ENCODE peak calls at places on chromosomes 1 and 21, in six cellular contexts. U is neural progenitor cell, B is MM.1S, W is hepatocyte, C is HCT116, E is GM23248. A is an unnamed sample.

GRCh38 chr1:67978988-67979516 is 71.4 kb downstream of the DIRAS3 start:
- DNase-seq in U (no peak), B (no peak), W (no peak), C (peak; percentile 78), E (peak; percentile 86), A (peak; percentile 87)

GRCh38 chr1:49229555-49229954 is 452.9 kb upstream of the BEND5 start:
- DNase-seq in U (no peak), B (no peak), W (no peak), C (no peak), E (no peak), A (peak; percentile 69)

GRCh38 chr1:8406946-8407345 is 89.0 kb downstream of the SLC45A1 start:
- DNase-seq in U (no peak), B (no peak), W (no peak), C (no peak), E (no peak), A (no peak)

GRCh38 chr1:47031059-47031458 is 7.6 kb downstream of the CYP4X1 start:
- DNase-seq in U (no peak), B (no peak), W (no peak), C (no peak), E (peak; percentile 17), A (peak; percentile 79)

GRCh38 chr1:44786138-44786840 is 1.7 kb downstream of the BEST4 start:
- DNase-seq in U (peak; percentile 84), B (peak; percentile 27), W (peak; percentile 89), C (peak; percentile 45), E (peak; percentile 79), A (peak; percentile 29)

GRCh38 chr1:244096691-244097090 is 45.6 kb downstream of the ZBTB18 start:
- DNase-seq in U (no peak), B (no peak), W (no peak), C (no peak), E (no peak), A (no peak)

GRCh38 chr1:149936076-149936991 is at the start of gene MTMR11:
- DNase-seq in U (peak; percentile 23), B (no peak), W (peak; percentile 73), C (no peak), E (peak; percentile 69), A (peak; percentile 69)

GRCh38 chr1:67214420-67215174 is 48.3 kb downstream of the IL23R start:
- DNase-seq in U (peak; percentile 54), B (peak; percentile 72), W (peak; percentile 54), C (peak; percentile 19), E (peak; percentile 56), A (peak; percentile 68)

GRCh38 chr1:10629816-10630571 is 155.2 kb downstream of the PEX14 start:
- DNase-seq in U (no peak), B (no peak), W (no peak), C (no peak), E (no peak), A (no peak)

GRCh38 chr1:222652676-222653075 is 34.8 kb downstream of the MIA3 start:
- DNase-seq in U (no peak), B (no peak), W (no peak), C (no peak), E (no peak), A (no peak)

GRCh38 chr21:38984982-38985422 is 179.3 kb downstream of the ETS2 start:
- DNase-seq in U (no peak), B (no peak), W (no peak), C (no peak), E (peak; percentile 89), A (no peak)

GRCh38 chr1:1137256-1138045 is 21.6 kb upstream of the C1orf159 start:
- DNase-seq in U (no peak), B (peak; percentile 52), W (no peak), C (no peak), E (no peak), A (no peak)

GRCh38 chr1:153428073-153428638 is 11.8 kb downstream of the S100A7A start:
- DNase-seq in U (no peak), B (peak; percentile 1), W (no peak), C (no peak), E (no peak), A (no peak)

GRCh38 chr21:28754127-28754611 is 238.5 kb downstream of the LTN1 start:
- DNase-seq in U (no peak), B (no peak), W (peak; percentile 56), C (no peak), E (peak; percentile 57), A (no peak)

GRCh38 chr1:21491483-21492170 is 17.6 kb upstream of the ALPL start:
- DNase-seq in U (no peak), B (no peak), W (no peak), C (no peak), E (no peak), A (no peak)

GRCh38 chr1:203273869-203274602 is 31.3 kb upstream of the BTG2 start:
- DNase-seq in U (peak; percentile 32), B (peak; percentile 69), W (peak; percentile 19), C (no peak), E (no peak), A (no peak)

GRCh38 chr1:58888776-58889341 is 105.0 kb upstream of the JUN start:
- DNase-seq in U (no peak), B (no peak), W (no peak), C (no peak), E (peak; percentile 50), A (no peak)

GRCh38 chr1:219293440-219293839 is 119.8 kb downstream of the LYPLAL1 start:
- DNase-seq in U (no peak), B (no peak), W (no peak), C (no peak), E (no peak), A (no peak)

GRCh38 chr1:8116892-8117262 is 90.8 kb upstream of the ERRFI1 start:
- DNase-seq in U (no peak), B (no peak), W (peak; percentile 61), C (no peak), E (peak; percentile 74), A (no peak)

GRCh38 chr1:246788895-246789338 is 64.7 kb downstream of the SCCPDH start:
- DNase-seq in U (peak; percentile 28), B (no peak), W (no peak), C (no peak), E (peak; percentile 15), A (no peak)

GRCh38 chr1:201461193-201461657 is 7.8 kb downstream of the PHLDA3 start:
- DNase-seq in U (no peak), B (no peak), W (peak; percentile 89), C (peak; percentile 86), E (peak; percentile 98), A (peak; percentile 100)

GRCh38 chr1:153557877-153558276 is 7.8 kb downstream of the S100A2 start:
- DNase-seq in U (no peak), B (no peak), W (no peak), C (no peak), E (no peak), A (no peak)

GRCh38 chr1:102937401-102937800 is 170.9 kb downstream of the COL11A1 start:
- DNase-seq in U (peak; percentile 12), B (no peak), W (no peak), C (no peak), E (no peak), A (no peak)

GRCh38 chr1:102942324-102942723 is 166.0 kb downstream of the COL11A1 start:
- DNase-seq in U (no peak), B (no peak), W (no peak), C (no peak), E (peak; percentile 28), A (no peak)

DNA sequence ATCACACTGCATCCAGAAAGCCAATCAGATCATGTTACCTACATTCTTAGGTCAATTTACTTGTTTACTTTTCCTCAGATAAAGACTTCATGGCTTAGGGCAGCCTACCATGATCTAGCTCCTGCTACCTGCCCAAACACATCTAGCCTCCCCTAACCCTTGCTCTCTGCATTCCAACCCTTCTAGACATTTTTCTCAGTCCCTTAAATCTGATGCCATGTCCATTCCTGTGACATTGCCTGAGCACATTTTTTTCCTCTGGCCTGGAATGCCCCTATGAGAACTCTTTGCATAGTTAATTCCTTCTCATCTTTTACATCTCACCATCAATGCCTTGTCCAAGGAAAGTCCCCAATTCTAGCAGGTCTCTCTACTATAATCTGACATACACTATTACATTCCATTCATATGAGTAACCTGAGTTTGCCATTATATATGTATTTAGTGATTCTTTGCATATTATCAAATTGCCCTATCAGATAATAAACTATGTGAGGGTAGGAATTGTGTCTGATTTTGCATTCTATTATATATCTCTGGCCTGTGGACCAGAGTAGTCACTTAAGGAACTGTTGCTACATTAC is 166.9 kb downstream of the COL11A1 start:
- DNase-seq in U (peak; percentile 5), B (no peak), W (no peak), C (no peak), E (no peak), A (peak; percentile 20)
- TF ChIP-seq EZH2phosphoT487 in U (no peak), B (no peak), W (no peak), C (no peak), E (no peak), A (no peak)

GRCh38 chr1:54239603-54240002 is 39.6 kb downstream of the MRPL37 start:
- DNase-seq in U (no peak), B (no peak), W (no peak), C (no peak), E (no peak), A (no peak)

GRCh38 chr1:54243022-54243421 is 43.1 kb downstream of the MRPL37 start:
- DNase-seq in U (no peak), B (no peak), W (no peak), C (no peak), E (no peak), A (no peak)

GRCh38 chr1:54239041-54239410 is 39.1 kb downstream of the MRPL37 start:
- DNase-seq in U (no peak), B (no peak), W (no peak), C (no peak), E (no peak), A (no peak)

GRCh38 chr1:54240741-54241335 is 40.9 kb downstream of the MRPL37 start:
- DNase-seq in U (no peak), B (no peak), W (no peak), C (no peak), E (no peak), A (no peak)

GRCh38 chr1:54241430-54241829 is 41.5 kb downstream of the MRPL37 start:
- DNase-seq in U (no peak), B (no peak), W (no peak), C (no peak), E (no peak), A (no peak)
- TF ChIP-seq EZH2 in U (no peak), B (no peak), W (no peak), C (no peak), E (no peak), A (no peak)

DNA sequence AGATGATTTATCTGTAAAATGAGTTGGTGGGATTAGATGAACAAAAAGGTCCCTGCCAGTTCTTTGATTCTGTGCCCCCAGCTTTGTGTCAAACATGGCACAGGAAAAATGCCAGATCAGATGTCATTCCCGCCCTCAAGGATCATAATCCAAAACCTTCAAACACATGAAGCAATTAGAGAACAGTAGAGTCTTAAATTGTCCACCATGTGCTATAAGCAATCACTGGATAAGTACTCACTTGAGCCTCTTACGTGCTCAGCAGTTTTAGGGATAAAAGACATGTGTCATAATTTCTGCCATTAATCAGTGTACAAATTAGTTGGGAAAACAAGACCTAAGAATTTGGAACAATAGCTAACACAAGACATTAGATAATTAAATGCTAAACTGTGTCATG is 15.4 kb upstream of the KIAA0040 start:
- DNase-seq in U (no peak), B (no peak), W (no peak), C (no peak), E (no peak), A (no peak)
- H3K27ac ChIP-seq in U (no peak overlapping the region), B (peak overlapping the region; percentile 88), W (no peak overlapping the region), C (no peak overlapping the region), E (no peak overlapping the region), A (no peak overlapping the region)

DNA sequence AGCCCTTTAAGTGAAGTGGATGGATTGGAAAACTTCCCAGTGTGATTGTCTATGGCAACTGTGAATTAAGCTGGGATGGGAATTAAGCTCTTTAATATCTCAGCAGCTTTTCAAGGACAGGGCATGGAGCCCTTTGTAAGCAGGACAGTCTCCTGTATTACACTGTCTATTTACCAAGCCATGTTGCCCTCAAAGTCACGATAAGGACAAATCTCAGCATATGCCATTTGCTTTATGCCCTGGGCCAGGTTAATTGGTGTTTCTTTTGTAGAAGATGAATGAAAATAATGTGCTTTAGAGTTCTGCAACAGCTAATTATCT is 17.6 kb downstream of the UTP25 start:
- DNase-seq in U (no peak), B (no peak), W (no peak), C (no peak), E (no peak), A (no peak)
- TF ChIP-seq EZH2phosphoT487 in U (no peak), B (no peak), W (no peak), C (no peak), E (no peak), A (no peak)